ENCODE peak calls at places on chromosomes 6 and 20, in ten cellular contexts. V is NCI-H510A treated with DMSO at 0.1 percent for 48 hours; B is tibial artery; O is left lung; W is A549; P is EH; Z is activated CD8-positive, alpha-beta memory T cell treated with anti-CD3 and anti-CD28 coated beads for 48 hours; X is retina; A is HEK293T; L is progenitor cell of endocrine pancreas. Q is an unnamed sample.
A peak's percentile ranks its signal among the peaks of the same experiment; 100 is the strongest.

GRCh38 chr6:35050291-35050987 is 90.7 kb downstream of the TCP11 start:
- DNase-seq in X (no peak), P (no peak), Z (no peak), V (peak; percentile 61), B (peak; percentile 23), A (no peak), W (no peak), L (no peak), O (no peak), Q (no peak)

GRCh38 chr6:152184573-152185157 is 377.2 kb downstream of the ESR1 start:
- DNase-seq in X (no peak), P (peak; percentile 33), W (no peak), A (no peak), B (no peak), L (no peak), O (no peak), V (no peak), Z (no peak), Q (peak; percentile 19)

GRCh38 chr6:6885521-6886088 is 222.2 kb upstream of the RREB1 start:
- DNase-seq in W (no peak), O (peak; percentile 94), V (peak; percentile 28), B (peak; percentile 67), X (no peak), Z (no peak), L (no peak), A (no peak), P (no peak), Q (no peak)

GRCh38 chr6:14224359-14225103 is 107.0 kb downstream of the CD83 start:
- DNase-seq in O (no peak), B (no peak), W (no peak), X (no peak), A (no peak), L (no peak), V (no peak), Z (no peak), P (no peak), Q (no peak)

GRCh38 chr20:1215386-1216170 is 10.3 kb upstream of the RAD21L1 start:
- DNase-seq in A (no peak), V (no peak), W (no peak), P (no peak), L (no peak), X (no peak), Z (no peak), O (no peak), B (no peak), Q (peak; percentile 13)

GRCh38 chr6:164534070-164534766 is 775.2 kb downstream of the C6orf118 start:
- DNase-seq in X (no peak), P (no peak), B (no peak), L (no peak), A (no peak), O (no peak), W (no peak), V (no peak), Z (no peak), Q (no peak)

GRCh38 chr6:6781172-6781876 is 192.8 kb downstream of the LY86 start:
- DNase-seq in A (no peak), L (no peak), B (peak; percentile 51), O (no peak), P (peak; percentile 44), V (no peak), X (no peak), W (peak; percentile 15), Z (no peak), Q (peak; percentile 62)

GRCh38 chr6:142822383-142822782 is 122.6 kb downstream of the HIVEP2 start:
- DNase-seq in L (no peak), W (no peak), B (no peak), Z (no peak), V (no peak), A (no peak), O (no peak), P (no peak), X (no peak), Q (no peak)

GRCh38 chr20:1673424-1673823 is 15.8 kb upstream of the SIRPG start:
- DNase-seq in P (no peak), O (no peak), A (no peak), X (no peak), W (no peak), L (no peak), V (no peak), B (no peak), Z (no peak), Q (no peak)

GRCh38 chr20:23448167-23448566 is 4.5 kb downstream of the CST11 start:
- DNase-seq in A (no peak), W (no peak), Z (no peak), X (no peak), V (no peak), P (no peak), B (no peak), L (no peak), O (no peak), Q (no peak)

GRCh38 chr20:54284928-54285704 is 77.2 kb downstream of the PFDN4 start:
- DNase-seq in O (no peak), A (no peak), P (peak; percentile 19), V (no peak), X (no peak), W (no peak), L (no peak), B (no peak), Z (no peak), Q (no peak)

GRCh38 chr6:36692861-36693702 is 4.5 kb upstream of the RAB44 start:
- DNase-seq in X (no peak), L (no peak), V (no peak), B (no peak), A (no peak), O (no peak), Z (no peak), W (no peak), P (peak; percentile 10), Q (no peak)

GRCh38 chr6:70119218-70119835 is 183.6 kb downstream of the COL9A1 start:
- DNase-seq in P (no peak), W (no peak), O (no peak), L (no peak), Z (no peak), V (no peak), X (no peak), A (no peak), B (no peak), Q (no peak)

GRCh38 chr6:30490031-30490876 is 945 bp downstream of the HLA-E start:
- DNase-seq in V (no peak), P (peak; percentile 78), W (no peak), Z (no peak), L (peak; percentile 35), O (peak; percentile 92), B (peak; percentile 68), A (peak; percentile 81), X (peak; percentile 58), Q (peak; percentile 78)

GRCh38 chr20:38395165-38395564 is 40.0 kb downstream of the SNHG17 start:
- DNase-seq in B (no peak), O (no peak), A (no peak), V (no peak), W (no peak), L (no peak), P (peak; percentile 40), Z (no peak), X (no peak), Q (peak; percentile 24)

GRCh38 chr20:32385541-32385940 is 27.4 kb downstream of the ASXL1 start:
- DNase-seq in O (no peak), X (no peak), V (no peak), A (no peak), Z (no peak), L (no peak), B (no peak), W (no peak), P (no peak), Q (no peak)

GRCh38 chr6:9927271-9927670 is 487.6 kb downstream of the TFAP2A start:
- DNase-seq in A (no peak), X (no peak), P (peak; percentile 36), O (no peak), Z (no peak), B (no peak), W (no peak), V (no peak), L (no peak), Q (peak; percentile 36)

GRCh38 chr20:52746768-52747167 is 225.4 kb upstream of the TSHZ2 start:
- DNase-seq in B (no peak), W (no peak), V (no peak), X (no peak), L (no peak), A (no peak), Z (no peak), O (no peak), P (no peak), Q (no peak)

GRCh38 chr6:106591111-106591825 is 38.0 kb downstream of the RTN4IP1 start:
- DNase-seq in X (no peak), L (no peak), B (no peak), A (no peak), P (peak; percentile 96), O (no peak), V (no peak), W (no peak), Z (no peak), Q (peak; percentile 87)

GRCh38 chr6:43907789-43908472 is 137.9 kb downstream of the VEGFA start:
- DNase-seq in Z (no peak), O (no peak), V (no peak), B (no peak), A (no peak), X (no peak), W (no peak), L (no peak), P (no peak), Q (no peak)

GRCh38 chr20:22825076-22825475 is 210.0 kb upstream of the SSTR4 start:
- DNase-seq in P (no peak), V (no peak), Z (no peak), X (no peak), O (no peak), B (no peak), L (no peak), W (no peak), A (no peak), Q (peak; percentile 15)

GRCh38 chr20:40286991-40287531 is 402.0 kb downstream of the MAFB start:
- DNase-seq in X (no peak), L (no peak), P (no peak), O (peak; percentile 82), V (no peak), Z (no peak), B (peak; percentile 83), A (no peak), W (no peak), Q (no peak)

GRCh38 chr20:46013826-46014516 is 5.3 kb downstream of the MMP9 start:
- DNase-seq in A (peak; percentile 77), O (peak; percentile 93), L (peak; percentile 58), Z (peak; percentile 57), B (no peak), P (peak; percentile 34), W (peak; percentile 68), V (peak; percentile 90), X (peak; percentile 85), Q (peak; percentile 69)

GRCh38 chr6:139017227-139017626 is 11.3 kb upstream of the ABRACL start:
- DNase-seq in L (no peak), P (no peak), B (no peak), W (no peak), X (peak; percentile 30), O (no peak), Z (no peak), V (no peak), A (no peak), Q (no peak)

GRCh38 chr6:47603227-47603626 is 95.2 kb upstream of the ADGRF4 start:
- DNase-seq in A (no peak), O (no peak), V (no peak), Z (no peak), W (no peak), B (no peak), X (no peak), P (no peak), L (no peak), Q (no peak)

GRCh38 chr20:53162251-53162835 is 190.2 kb downstream of the TSHZ2 start:
- DNase-seq in B (peak; percentile 34), L (no peak), A (peak; percentile 79), O (no peak), X (no peak), P (peak; percentile 41), Z (no peak), W (peak; percentile 18), V (peak; percentile 87), Q (peak; percentile 8)

GRCh38 chr20:50670126-50670862 is 21.0 kb downstream of the RIPOR3 start:
- DNase-seq in O (no peak), P (no peak), A (no peak), Z (no peak), X (no peak), W (peak; percentile 75), V (peak; percentile 26), L (no peak), B (no peak), Q (peak; percentile 59)

Q was measured in ELR.